ENCODE peak calls at places on chromosome 2, in five cellular contexts. P is lower lobe of right lung; B is heart left ventricle; Y is CD4-positive, CD25-positive, alpha-beta regulatory T cell; H is Peyer's patch. T is an unnamed sample.

GRCh38 chr2:2765176-2765800 is 434.2 kb upstream of the MYT1L start:
- DNase-seq in Y (no peak), H (no peak), P (no peak), B (no peak), T (no peak)

GRCh38 chr2:111139637-111140317 is 19.1 kb downstream of the BCL2L11 start:
- DNase-seq in Y (no peak), H (no peak), B (no peak), P (no peak), T (peak; percentile 64)

GRCh38 chr2:39741871-39742270 is 37.2 kb downstream of the THUMPD2 start:
- DNase-seq in H (no peak), Y (no peak), P (no peak), B (no peak), T (no peak)

GRCh38 chr2:165401285-165401852 is 68.1 kb upstream of the CSRNP3 start:
- DNase-seq in Y (peak; percentile 75), B (peak; percentile 11), P (no peak), H (no peak), T (no peak)

GRCh38 chr2:138029238-138029637 is 65.0 kb downstream of the HNMT start:
- DNase-seq in H (no peak), Y (no peak), B (peak; percentile 10), P (no peak), T (no peak)

GRCh38 chr2:85999131-85999831 is 106.4 kb downstream of the POLR1A start:
- DNase-seq in Y (peak; percentile 89), P (no peak), B (no peak), H (peak; percentile 50), T (no peak)

GRCh38 chr2:12534646-12535263 is 182.0 kb upstream of the TRIB2 start:
- DNase-seq in P (no peak), H (no peak), B (peak; percentile 30), Y (no peak), T (no peak)

GRCh38 chr2:10374362-10374943 is 71.7 kb downstream of the HPCAL1 start:
- DNase-seq in B (no peak), H (no peak), P (no peak), Y (no peak), T (no peak)

GRCh38 chr2:148887349-148888002 is 12.4 kb downstream of the KIF5C start:
- DNase-seq in Y (no peak), H (no peak), B (no peak), P (no peak), T (no peak)

GRCh38 chr2:238835726-238836301 is 12.1 kb upstream of the TWIST2 start:
- DNase-seq in B (no peak), H (no peak), Y (no peak), P (no peak), T (no peak)

GRCh38 chr2:42971381-42971780 is 179.0 kb upstream of the HAAO start:
- DNase-seq in H (no peak), Y (no peak), B (no peak), P (no peak), T (peak; percentile 5)

GRCh38 chr2:74706741-74707140 is 52.7 kb downstream of the SEMA4F start:
- DNase-seq in H (no peak), Y (no peak), B (no peak), P (no peak), T (no peak)

GRCh38 chr2:10297950-10298349 is 4.8 kb upstream of the HPCAL1 start:
- DNase-seq in B (no peak), Y (peak; percentile 63), H (peak; percentile 61), P (no peak), T (peak; percentile 60)

GRCh38 chr2:64453710-64454315 is at the start of gene LGALSL:
- DNase-seq in Y (peak; percentile 18), B (peak; percentile 83), H (peak; percentile 67), P (peak; percentile 90), T (peak; percentile 85)

GRCh38 chr2:218992703-218993344 is 398 bp downstream of the CRYBA2 start:
- DNase-seq in P (no peak), H (no peak), Y (no peak), B (no peak), T (no peak)

GRCh38 chr2:235773188-235773928 is 279.5 kb downstream of the AGAP1 start:
- DNase-seq in Y (no peak), H (no peak), P (no peak), B (no peak), T (no peak)

GRCh38 chr2:3126686-3127278 is 250.8 kb downstream of the EIPR1 start:
- DNase-seq in H (no peak), Y (no peak), B (no peak), P (no peak), T (no peak)

GRCh38 chr2:64672708-64673107 is 19.0 kb upstream of the SERTAD2 start:
- DNase-seq in H (no peak), Y (no peak), P (no peak), B (no peak), T (no peak)

GRCh38 chr2:36410681-36411080 is 55.1 kb downstream of the CRIM1 start:
- DNase-seq in Y (no peak), H (no peak), B (no peak), P (no peak), T (no peak)
- H3K4me1 ChIP-seq in Y (no peaks in the 10 kb centered on the region), H (no peaks in the 10 kb centered on the region), B (peaks cover 92% of the 10 kb centered on the region), P (peaks cover 70% of the 10 kb centered on the region), T (peaks cover 12% of the 10 kb centered on the region)

GRCh38 chr2:38463752-38464151 is 86.7 kb upstream of the ATL2 start:
- DNase-seq in H (no peak), B (no peak), Y (no peak), P (no peak), T (no peak)

GRCh38 chr2:38466849-38467767 is 90.0 kb upstream of the ATL2 start:
- DNase-seq in H (no peak), Y (no peak), B (no peak), P (no peak), T (no peak)

GRCh38 chr2:38464971-38465788 is 88.1 kb upstream of the ATL2 start:
- DNase-seq in B (no peak), Y (no peak), P (no peak), H (no peak), T (no peak)

GRCh38 chr2:38466409-38466808 is 89.3 kb upstream of the ATL2 start:
- DNase-seq in B (no peak), P (no peak), Y (no peak), H (no peak), T (no peak)

DNA sequence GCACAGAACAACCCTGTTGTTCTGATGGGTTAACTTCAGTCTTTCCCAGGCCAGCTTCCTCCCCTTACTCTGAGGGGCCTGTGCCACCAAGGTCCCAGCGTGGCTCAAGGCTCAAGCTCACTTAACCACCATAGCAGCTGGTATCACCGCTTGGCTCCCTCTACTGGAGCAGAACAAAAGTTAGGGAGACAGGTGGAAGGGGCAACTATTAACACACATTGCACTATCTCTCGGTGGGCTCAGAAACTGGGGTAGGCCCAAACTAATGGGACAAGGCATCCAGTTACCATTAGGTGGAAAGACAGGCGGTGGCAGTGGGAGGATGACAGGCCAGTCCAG is 88.7 kb upstream of the ATL2 start:
- DNase-seq in Y (peak; percentile 37), B (no peak), P (no peak), H (peak; percentile 21), T (no peak)
- H3K27ac ChIP-seq in Y (no peak overlapping the region), B (no peak overlapping the region), P (no peak overlapping the region), H (peak overlapping the region; percentile 49), T (no peak overlapping the region)

GRCh38 chr2:231711677-231712461 is 3.5 kb downstream of the PTMA start:
- DNase-seq in B (no peak), Y (peak; percentile 24), P (peak; percentile 42), H (no peak), T (no peak)
- H3K4me1 ChIP-seq in B (peaks cover 47% of the 10 kb centered on the region), Y (peaks cover 51% of the 10 kb centered on the region), P (peaks cover 32% of the 10 kb centered on the region), H (peaks cover 16% of the 10 kb centered on the region), T (peaks cover 20% of the 10 kb centered on the region)

GRCh38 chr2:25618676-25619075 is 54.7 kb downstream of the DTNB start:
- DNase-seq in B (no peak), H (no peak), Y (no peak), P (no peak), T (no peak)

GRCh38 chr2:25615920-25616319 is 57.5 kb downstream of the DTNB start:
- DNase-seq in H (no peak), Y (no peak), B (no peak), P (no peak), T (no peak)

GRCh38 chr2:25619187-25619586 is 54.2 kb downstream of the DTNB start:
- DNase-seq in Y (no peak), B (no peak), P (no peak), H (no peak), T (no peak)

GRCh38 chr2:25620077-25620476 is 53.3 kb downstream of the DTNB start:
- DNase-seq in P (no peak), B (no peak), Y (no peak), H (no peak), T (no peak)

DNA sequence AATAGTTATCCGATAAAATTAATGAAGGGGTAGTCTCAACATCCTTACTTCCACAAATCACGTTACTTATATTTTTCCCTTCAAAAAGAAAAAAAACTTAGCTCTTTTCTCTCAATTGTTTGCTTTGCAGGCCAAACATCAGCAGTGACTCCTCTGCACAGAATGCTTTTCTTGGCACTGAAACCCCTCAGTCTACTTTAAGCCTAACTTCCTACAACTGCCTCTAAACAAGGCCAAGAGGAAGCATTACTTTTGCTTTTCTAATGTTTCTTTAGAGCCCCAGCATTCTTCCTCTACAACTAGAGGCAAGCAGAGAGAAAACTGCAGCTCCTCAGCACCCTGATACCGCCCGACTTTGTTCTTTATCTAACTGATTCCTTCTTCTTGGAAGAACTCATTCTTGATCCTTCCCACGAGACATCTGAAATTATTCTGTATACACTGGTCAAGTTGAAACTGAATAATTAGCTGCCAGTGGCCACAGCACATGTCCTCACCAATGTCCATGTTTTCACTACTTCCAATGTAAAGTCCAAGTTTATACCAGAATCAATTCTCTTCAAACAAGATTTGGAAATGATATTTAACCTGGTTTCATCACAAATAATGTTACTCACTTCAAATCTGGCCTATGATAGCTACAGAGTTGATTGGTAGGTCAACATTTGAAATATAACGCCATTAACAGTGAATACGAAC is 55.3 kb downstream of the DTNB start:
- DNase-seq in Y (no peak), B (peak; percentile 14), P (no peak), H (no peak), T (no peak)
- H3K27ac ChIP-seq in Y (no peak overlapping the region), B (peak overlapping the region; percentile 28), P (no peak overlapping the region), H (no peak overlapping the region), T (peak overlapping the region; percentile 7)

GRCh38 chr2:47073641-47074040 is 81.5 kb downstream of the STPG4 start:
- DNase-seq in Y (no peak), P (no peak), B (no peak), H (no peak), T (no peak)
- H3K4me1 ChIP-seq in Y (peaks cover 32% of the 10 kb centered on the region), P (peaks cover 95% of the 10 kb centered on the region), B (peaks cover 99% of the 10 kb centered on the region), H (peaks cover 37% of the 10 kb centered on the region), T (peaks cover 37% of the 10 kb centered on the region)